ENCODE peak calls at places on chromosomes 7 and 10, in five cellular contexts. One of them, this sample, is unnamed.

GRCh38 chr10:29859521-29860130 is 199.8 kb downstream of the JCAD start:
- DNase-seq in transverse colon: no peak
- DNase-seq in endothelial cell of umbilical vein: no peak
- DNase-seq in Caco-2: no peak
- DNase-seq in tibial artery: no peak
- DNase-seq in this sample: peak

GRCh38 chr7:11297764-11298163 is 324.1 kb downstream of the PHF14 start:
- DNase-seq in transverse colon: no peak
- DNase-seq in endothelial cell of umbilical vein: no peak
- DNase-seq in Caco-2: no peak
- DNase-seq in tibial artery: no peak
- DNase-seq in this sample: peak

GRCh38 chr10:30346135-30346534 is 2.9 kb downstream of the MTPAP start:
- DNase-seq in transverse colon: no peak
- DNase-seq in endothelial cell of umbilical vein: no peak
- DNase-seq in Caco-2: no peak
- DNase-seq in tibial artery: no peak
- DNase-seq in this sample: no peak

GRCh38 chr10:92891885-92892705 is 43.8 kb downstream of the EXOC6 start:
- DNase-seq in transverse colon: peak
- DNase-seq in endothelial cell of umbilical vein: peak
- DNase-seq in Caco-2: peak
- DNase-seq in tibial artery: no peak
- DNase-seq in this sample: peak

GRCh38 chr7:2381881-2382509 is 21.4 kb upstream of the CHST12 start:
- DNase-seq in transverse colon: no peak
- DNase-seq in endothelial cell of umbilical vein: no peak
- DNase-seq in Caco-2: no peak
- DNase-seq in tibial artery: no peak
- DNase-seq in this sample: no peak

GRCh38 chr10:4651404-4652037 is 174.5 kb upstream of the AKR1E2 start:
- DNase-seq in transverse colon: no peak
- DNase-seq in endothelial cell of umbilical vein: no peak
- DNase-seq in Caco-2: no peak
- DNase-seq in tibial artery: no peak
- DNase-seq in this sample: no peak

GRCh38 chr10:63563623-63564022 is 42.4 kb downstream of the REEP3 start:
- DNase-seq in transverse colon: no peak
- DNase-seq in endothelial cell of umbilical vein: no peak
- DNase-seq in Caco-2: no peak
- DNase-seq in tibial artery: no peak
- DNase-seq in this sample: no peak

GRCh38 chr7:120856621-120857352 is 1.2 kb downstream of the TSPAN12 start:
- DNase-seq in transverse colon: peak
- DNase-seq in endothelial cell of umbilical vein: peak
- DNase-seq in Caco-2: peak
- DNase-seq in tibial artery: no peak
- DNase-seq in this sample: no peak

GRCh38 chr10:120415709-120416330 is 41.2 kb upstream of the PLPP4 start:
- DNase-seq in transverse colon: no peak
- DNase-seq in endothelial cell of umbilical vein: peak
- DNase-seq in Caco-2: no peak
- DNase-seq in tibial artery: no peak
- DNase-seq in this sample: peak

GRCh38 chr10:59091239-59091638 is 85.2 kb upstream of the PHYHIPL start:
- DNase-seq in transverse colon: no peak
- DNase-seq in endothelial cell of umbilical vein: no peak
- DNase-seq in Caco-2: no peak
- DNase-seq in tibial artery: no peak
- DNase-seq in this sample: no peak

GRCh38 chr10:122461729-122462532 is 578 bp downstream of the HTRA1 start:
- DNase-seq in transverse colon: no peak
- DNase-seq in endothelial cell of umbilical vein: peak
- DNase-seq in Caco-2: peak
- DNase-seq in tibial artery: peak
- DNase-seq in this sample: no peak

GRCh38 chr7:1397491-1398327 is 61.6 kb downstream of the MICALL2 start:
- DNase-seq in transverse colon: no peak
- DNase-seq in endothelial cell of umbilical vein: no peak
- DNase-seq in Caco-2: no peak
- DNase-seq in tibial artery: no peak
- DNase-seq in this sample: peak

GRCh38 chr10:99965700-99966099 is 44.0 kb downstream of the DNMBP start:
- DNase-seq in transverse colon: no peak
- DNase-seq in endothelial cell of umbilical vein: peak
- DNase-seq in Caco-2: no peak
- DNase-seq in tibial artery: no peak
- DNase-seq in this sample: peak

GRCh38 chr7:55065079-55065478 is 46.3 kb downstream of the EGFR start:
- DNase-seq in transverse colon: peak
- DNase-seq in endothelial cell of umbilical vein: peak
- DNase-seq in Caco-2: no peak
- DNase-seq in tibial artery: no peak
- DNase-seq in this sample: peak

GRCh38 chr10:115606081-115606480 is 512.9 kb downstream of the ATRNL1 start:
- DNase-seq in transverse colon: no peak
- DNase-seq in endothelial cell of umbilical vein: no peak
- DNase-seq in Caco-2: no peak
- DNase-seq in tibial artery: no peak
- DNase-seq in this sample: no peak

GRCh38 chr7:148975896-148976295 is 52.4 kb downstream of the PDIA4 start:
- DNase-seq in transverse colon: no peak
- DNase-seq in endothelial cell of umbilical vein: no peak
- DNase-seq in Caco-2: no peak
- DNase-seq in tibial artery: no peak
- DNase-seq in this sample: no peak

GRCh38 chr7:114190387-114190786 is 224.2 kb upstream of the FOXP2 start:
- DNase-seq in transverse colon: no peak
- DNase-seq in endothelial cell of umbilical vein: no peak
- DNase-seq in Caco-2: no peak
- DNase-seq in tibial artery: no peak
- DNase-seq in this sample: no peak

GRCh38 chr7:120554960-120555571 is 282.1 kb downstream of the KCND2 start:
- DNase-seq in transverse colon: no peak
- DNase-seq in endothelial cell of umbilical vein: peak
- DNase-seq in Caco-2: peak
- DNase-seq in tibial artery: no peak
- DNase-seq in this sample: peak

GRCh38 chr7:69219381-69219780 is 378.9 kb upstream of the AUTS2 start:
- DNase-seq in transverse colon: no peak
- DNase-seq in endothelial cell of umbilical vein: no peak
- DNase-seq in Caco-2: no peak
- DNase-seq in tibial artery: no peak
- DNase-seq in this sample: no peak

GRCh38 chr7:141361479-141361878 is 189.7 kb upstream of the AGK start:
- DNase-seq in transverse colon: no peak
- DNase-seq in endothelial cell of umbilical vein: no peak
- DNase-seq in Caco-2: no peak
- DNase-seq in tibial artery: no peak
- DNase-seq in this sample: no peak

GRCh38 chr7:44059219-44060090 is 5.9 kb downstream of the PGAM2 start:
- DNase-seq in transverse colon: peak
- DNase-seq in endothelial cell of umbilical vein: no peak
- DNase-seq in Caco-2: no peak
- DNase-seq in tibial artery: peak
- DNase-seq in this sample: no peak

GRCh38 chr10:79254333-79255006 is 92.8 kb upstream of the PPIF start:
- DNase-seq in transverse colon: no peak
- DNase-seq in endothelial cell of umbilical vein: no peak
- DNase-seq in Caco-2: no peak
- DNase-seq in tibial artery: no peak
- DNase-seq in this sample: no peak

GRCh38 chr10:121527690-121528089 is 70.6 kb downstream of the FGFR2 start:
- DNase-seq in transverse colon: peak
- DNase-seq in endothelial cell of umbilical vein: no peak
- DNase-seq in Caco-2: peak
- DNase-seq in tibial artery: no peak
- DNase-seq in this sample: no peak

GRCh38 chr7:3673524-3673923 is 372.5 kb downstream of the SDK1 start:
- DNase-seq in transverse colon: peak
- DNase-seq in endothelial cell of umbilical vein: peak
- DNase-seq in Caco-2: peak
- DNase-seq in tibial artery: no peak
- DNase-seq in this sample: peak

GRCh38 chr7:70502117-70502516 is 629.8 kb upstream of the GALNT17 start:
- DNase-seq in transverse colon: no peak
- DNase-seq in endothelial cell of umbilical vein: no peak
- DNase-seq in Caco-2: no peak
- DNase-seq in tibial artery: no peak
- DNase-seq in this sample: no peak

GRCh38 chr7:42747073-42747472 is 164.8 kb downstream of the C7orf25 start:
- DNase-seq in transverse colon: no peak
- DNase-seq in endothelial cell of umbilical vein: no peak
- DNase-seq in Caco-2: no peak
- DNase-seq in tibial artery: no peak
- DNase-seq in this sample: no peak

GRCh38 chr7:75772081-75773077 is at the start of gene CCL26:
- DNase-seq in transverse colon: peak
- DNase-seq in endothelial cell of umbilical vein: no peak
- DNase-seq in Caco-2: no peak
- DNase-seq in tibial artery: peak
- DNase-seq in this sample: peak

GRCh38 chr7:74003609-74004008 is 24.4 kb upstream of the ELN start:
- DNase-seq in transverse colon: no peak
- DNase-seq in endothelial cell of umbilical vein: no peak
- DNase-seq in Caco-2: no peak
- DNase-seq in tibial artery: no peak
- DNase-seq in this sample: no peak

GRCh38 chr7:37894671-37895070 is 21.9 kb downstream of the SFRP4 start:
- DNase-seq in transverse colon: no peak
- DNase-seq in endothelial cell of umbilical vein: no peak
- DNase-seq in Caco-2: no peak
- DNase-seq in tibial artery: no peak
- DNase-seq in this sample: no peak

GRCh38 chr7:66409493-66409892 is 204.4 kb downstream of the TPST1 start:
- DNase-seq in transverse colon: no peak
- DNase-seq in endothelial cell of umbilical vein: no peak
- DNase-seq in Caco-2: peak
- DNase-seq in tibial artery: no peak
- DNase-seq in this sample: no peak

GRCh38 chr7:15326044-15326644 is 235.7 kb downstream of the AGMO start:
- DNase-seq in transverse colon: no peak
- DNase-seq in endothelial cell of umbilical vein: peak
- DNase-seq in Caco-2: peak
- DNase-seq in tibial artery: no peak
- DNase-seq in this sample: peak

GRCh38 chr7:118072893-118073674 is 110.9 kb upstream of the LSM8 start:
- DNase-seq in transverse colon: no peak
- DNase-seq in endothelial cell of umbilical vein: no peak
- DNase-seq in Caco-2: no peak
- DNase-seq in tibial artery: no peak
- DNase-seq in this sample: no peak

GRCh38 chr7:141649865-141650499 is 52.0 kb downstream of the DENND11 start:
- DNase-seq in transverse colon: peak
- DNase-seq in endothelial cell of umbilical vein: peak
- DNase-seq in Caco-2: peak
- DNase-seq in tibial artery: peak
- DNase-seq in this sample: peak

GRCh38 chr10:49158399-49158798 is 24.6 kb upstream of the FAM170B start:
- DNase-seq in transverse colon: no peak
- DNase-seq in endothelial cell of umbilical vein: no peak
- DNase-seq in Caco-2: no peak
- DNase-seq in tibial artery: peak
- DNase-seq in this sample: no peak

GRCh38 chr7:21476429-21476828 is 48.5 kb downstream of the SP4 start:
- DNase-seq in transverse colon: no peak
- DNase-seq in endothelial cell of umbilical vein: no peak
- DNase-seq in Caco-2: no peak
- DNase-seq in tibial artery: no peak
- DNase-seq in this sample: no peak

DNA sequence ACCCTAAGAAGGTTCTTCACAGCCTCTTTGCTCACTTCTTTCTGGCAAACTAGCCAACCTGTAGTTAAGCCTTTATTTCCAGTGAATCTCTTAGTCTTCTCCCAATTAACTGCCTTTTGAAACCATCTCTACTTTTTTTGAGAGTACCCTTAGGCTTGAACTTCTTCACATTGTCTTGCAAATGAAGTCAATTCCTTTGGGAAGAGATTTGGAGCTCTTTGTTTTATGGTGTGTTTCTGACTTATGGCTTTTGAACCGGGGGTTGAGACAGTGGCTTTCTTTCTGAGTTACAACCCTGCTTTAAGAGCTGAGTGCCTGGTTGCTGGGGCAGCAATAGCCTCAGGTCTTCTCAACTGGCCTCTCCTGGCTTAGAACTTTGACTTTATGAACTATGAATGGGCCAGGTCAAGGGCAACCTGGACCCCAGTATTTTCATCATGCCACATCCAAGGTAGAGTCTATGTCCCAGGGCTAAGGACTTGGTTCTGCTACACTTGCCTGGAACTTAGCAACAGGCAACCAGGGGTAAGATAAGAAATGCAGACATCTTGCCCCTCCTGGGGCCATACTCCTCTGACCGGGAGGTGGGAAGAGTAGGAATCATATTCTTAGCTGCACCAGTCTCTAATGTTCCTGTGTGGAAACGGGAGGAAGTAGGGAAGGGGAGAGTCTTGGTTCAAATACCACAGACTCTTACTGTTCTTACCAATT is 53.0 kb downstream of the SP4 start:
- DNase-seq in transverse colon: no peak
- DNase-seq in endothelial cell of umbilical vein: no peak
- DNase-seq in Caco-2: no peak
- DNase-seq in tibial artery: no peak
- DNase-seq in this sample: no peak
- TF ChIP-seq CTCF in transverse colon: no peak
- TF ChIP-seq CTCF in endothelial cell of umbilical vein: no peak
- TF ChIP-seq CTCF in Caco-2: no peak
- TF ChIP-seq CTCF in tibial artery: no peak
- TF ChIP-seq CTCF in this sample: no peak

GRCh38 chr10:94092848-94093247 is 99.1 kb downstream of the PLCE1 start:
- DNase-seq in transverse colon: no peak
- DNase-seq in endothelial cell of umbilical vein: no peak
- DNase-seq in Caco-2: no peak
- DNase-seq in tibial artery: no peak
- DNase-seq in this sample: peak
- H3K4me3 ChIP-seq in transverse colon: no peak
- H3K4me3 ChIP-seq in endothelial cell of umbilical vein: no peak
- H3K4me3 ChIP-seq in Caco-2: no peak
- H3K4me3 ChIP-seq in tibial artery: no peak
- H3K4me3 ChIP-seq in this sample: no peak

GRCh38 chr10:132452216-132452650 is 55.2 kb downstream of the PWWP2B start:
- DNase-seq in transverse colon: peak
- DNase-seq in endothelial cell of umbilical vein: no peak
- DNase-seq in Caco-2: peak
- DNase-seq in tibial artery: no peak
- DNase-seq in this sample: no peak
- TF ChIP-seq CTCF in transverse colon: peak
- TF ChIP-seq CTCF in endothelial cell of umbilical vein: peak
- TF ChIP-seq CTCF in Caco-2: no peak
- TF ChIP-seq CTCF in tibial artery: peak
- TF ChIP-seq CTCF in this sample: no peak

GRCh38 chr7:84792232-84792882 is 394.5 kb downstream of the SEMA3D start:
- DNase-seq in transverse colon: no peak
- DNase-seq in endothelial cell of umbilical vein: no peak
- DNase-seq in Caco-2: no peak
- DNase-seq in tibial artery: no peak
- DNase-seq in this sample: no peak
- H3K4me3 ChIP-seq in transverse colon: no peak
- H3K4me3 ChIP-seq in endothelial cell of umbilical vein: no peak
- H3K4me3 ChIP-seq in Caco-2: no peak
- H3K4me3 ChIP-seq in tibial artery: no peak
- H3K4me3 ChIP-seq in this sample: no peak

This sample was measured in fibroblast of the aortic adventitia.